ENCODE peak calls at places on chromosomes 13 and 19, in nine cellular contexts. One of them, this sample, is unnamed.

GRCh38 chr19:3699071-3699740 is 1.1 kb downstream of the PIP5K1C start:
- DNase-seq in cardiac fibroblast: peak; percentile 57
- DNase-seq in activated B cell treated with CpG ODN at 0.5 μM for 24 hours: peak; percentile 31
- DNase-seq in PC-3: peak; percentile 24
- DNase-seq in activated CD8-positive, alpha-beta T cell treated with anti-CD3 and anti-CD28 coated beads for 36 hours: peak; percentile 45
- DNase-seq in cardiac muscle cell: no peak
- DNase-seq in BJ: no peak
- DNase-seq in CD8-positive, alpha-beta T cell: no peak
- DNase-seq in AG04450: no peak
- DNase-seq in this sample: no peak

GRCh38 chr19:42436006-42436405 is 6.7 kb downstream of the CXCL17 start:
- DNase-seq in cardiac muscle cell: no peak
- DNase-seq in PC-3: no peak
- DNase-seq in activated CD8-positive, alpha-beta T cell treated with anti-CD3 and anti-CD28 coated beads for 36 hours: no peak
- DNase-seq in BJ: peak; percentile 22
- DNase-seq in CD8-positive, alpha-beta T cell: no peak
- DNase-seq in activated B cell treated with CpG ODN at 0.5 μM for 24 hours: no peak
- DNase-seq in AG04450: no peak
- DNase-seq in cardiac fibroblast: peak; percentile 35
- DNase-seq in this sample: no peak

GRCh38 chr13:48862572-48862971 is 113.1 kb upstream of the FNDC3A start:
- DNase-seq in cardiac fibroblast: peak; percentile 21
- DNase-seq in activated CD8-positive, alpha-beta T cell treated with anti-CD3 and anti-CD28 coated beads for 36 hours: no peak
- DNase-seq in cardiac muscle cell: no peak
- DNase-seq in CD8-positive, alpha-beta T cell: no peak
- DNase-seq in activated B cell treated with CpG ODN at 0.5 μM for 24 hours: no peak
- DNase-seq in AG04450: no peak
- DNase-seq in PC-3: no peak
- DNase-seq in BJ: no peak
- DNase-seq in this sample: no peak

GRCh38 chr19:55645512-55645881 is 2.0 kb downstream of the ZNF581 start:
- DNase-seq in PC-3: no peak
- DNase-seq in cardiac muscle cell: no peak
- DNase-seq in BJ: no peak
- DNase-seq in AG04450: no peak
- DNase-seq in cardiac fibroblast: no peak
- DNase-seq in activated CD8-positive, alpha-beta T cell treated with anti-CD3 and anti-CD28 coated beads for 36 hours: no peak
- DNase-seq in CD8-positive, alpha-beta T cell: no peak
- DNase-seq in activated B cell treated with CpG ODN at 0.5 μM for 24 hours: no peak
- DNase-seq in this sample: no peak

GRCh38 chr19:40921005-40921897 is 39.2 kb upstream of the CYP2A7 start:
- DNase-seq in cardiac fibroblast: no peak
- DNase-seq in CD8-positive, alpha-beta T cell: no peak
- DNase-seq in BJ: no peak
- DNase-seq in activated CD8-positive, alpha-beta T cell treated with anti-CD3 and anti-CD28 coated beads for 36 hours: no peak
- DNase-seq in cardiac muscle cell: peak; percentile 26
- DNase-seq in PC-3: peak; percentile 95
- DNase-seq in activated B cell treated with CpG ODN at 0.5 μM for 24 hours: no peak
- DNase-seq in AG04450: no peak
- DNase-seq in this sample: no peak

GRCh38 chr19:39971380-39971841 is 446 bp downstream of the PSMC4 start:
- DNase-seq in cardiac fibroblast: no peak
- DNase-seq in PC-3: no peak
- DNase-seq in cardiac muscle cell: no peak
- DNase-seq in CD8-positive, alpha-beta T cell: no peak
- DNase-seq in activated CD8-positive, alpha-beta T cell treated with anti-CD3 and anti-CD28 coated beads for 36 hours: peak; percentile 33
- DNase-seq in BJ: no peak
- DNase-seq in activated B cell treated with CpG ODN at 0.5 μM for 24 hours: no peak
- DNase-seq in AG04450: no peak
- DNase-seq in this sample: no peak

GRCh38 chr19:50020481-50020880 is 4.7 kb downstream of the VRK3 start:
- DNase-seq in activated B cell treated with CpG ODN at 0.5 μM for 24 hours: no peak
- DNase-seq in CD8-positive, alpha-beta T cell: no peak
- DNase-seq in cardiac fibroblast: peak; percentile 5
- DNase-seq in activated CD8-positive, alpha-beta T cell treated with anti-CD3 and anti-CD28 coated beads for 36 hours: no peak
- DNase-seq in cardiac muscle cell: no peak
- DNase-seq in PC-3: peak; percentile 40
- DNase-seq in AG04450: no peak
- DNase-seq in BJ: no peak
- DNase-seq in this sample: no peak

GRCh38 chr13:63048648-63049047 is 1633.0 kb upstream of the PCDH20 start:
- DNase-seq in cardiac muscle cell: no peak
- DNase-seq in cardiac fibroblast: no peak
- DNase-seq in BJ: no peak
- DNase-seq in activated CD8-positive, alpha-beta T cell treated with anti-CD3 and anti-CD28 coated beads for 36 hours: no peak
- DNase-seq in CD8-positive, alpha-beta T cell: no peak
- DNase-seq in activated B cell treated with CpG ODN at 0.5 μM for 24 hours: no peak
- DNase-seq in AG04450: no peak
- DNase-seq in PC-3: peak; percentile 12
- DNase-seq in this sample: no peak

GRCh38 chr13:40292108-40292507 is 374.3 kb downstream of the FOXO1 start:
- DNase-seq in PC-3: no peak
- DNase-seq in activated CD8-positive, alpha-beta T cell treated with anti-CD3 and anti-CD28 coated beads for 36 hours: no peak
- DNase-seq in BJ: no peak
- DNase-seq in CD8-positive, alpha-beta T cell: no peak
- DNase-seq in cardiac muscle cell: no peak
- DNase-seq in activated B cell treated with CpG ODN at 0.5 μM for 24 hours: no peak
- DNase-seq in AG04450: no peak
- DNase-seq in cardiac fibroblast: no peak
- DNase-seq in this sample: no peak

GRCh38 chr19:8413593-8413923 is 453 bp downstream of the MARCHF2 start:
- DNase-seq in cardiac fibroblast: no peak
- DNase-seq in CD8-positive, alpha-beta T cell: no peak
- DNase-seq in cardiac muscle cell: no peak
- DNase-seq in activated CD8-positive, alpha-beta T cell treated with anti-CD3 and anti-CD28 coated beads for 36 hours: no peak
- DNase-seq in PC-3: no peak
- DNase-seq in AG04450: no peak
- DNase-seq in activated B cell treated with CpG ODN at 0.5 μM for 24 hours: no peak
- DNase-seq in BJ: no peak
- DNase-seq in this sample: no peak

GRCh38 chr19:17075860-17076538 is 422 bp downstream of the MYO9B start:
- DNase-seq in PC-3: peak; percentile 18
- DNase-seq in AG04450: no peak
- DNase-seq in BJ: no peak
- DNase-seq in activated B cell treated with CpG ODN at 0.5 μM for 24 hours: peak; percentile 53
- DNase-seq in activated CD8-positive, alpha-beta T cell treated with anti-CD3 and anti-CD28 coated beads for 36 hours: peak; percentile 76
- DNase-seq in cardiac muscle cell: peak; percentile 36
- DNase-seq in cardiac fibroblast: no peak
- DNase-seq in CD8-positive, alpha-beta T cell: peak; percentile 68
- DNase-seq in this sample: no peak

GRCh38 chr19:42030605-42031004 is 36.6 kb upstream of the ATP1A3 start:
- DNase-seq in cardiac muscle cell: no peak
- DNase-seq in AG04450: no peak
- DNase-seq in cardiac fibroblast: no peak
- DNase-seq in activated B cell treated with CpG ODN at 0.5 μM for 24 hours: no peak
- DNase-seq in activated CD8-positive, alpha-beta T cell treated with anti-CD3 and anti-CD28 coated beads for 36 hours: no peak
- DNase-seq in BJ: no peak
- DNase-seq in CD8-positive, alpha-beta T cell: no peak
- DNase-seq in PC-3: no peak
- DNase-seq in this sample: no peak

GRCh38 chr13:30464496-30465351 is 1.0 kb downstream of the HMGB1 start:
- DNase-seq in activated CD8-positive, alpha-beta T cell treated with anti-CD3 and anti-CD28 coated beads for 36 hours: peak; percentile 84
- DNase-seq in AG04450: peak; percentile 34
- DNase-seq in CD8-positive, alpha-beta T cell: peak; percentile 83
- DNase-seq in cardiac muscle cell: peak; percentile 87
- DNase-seq in activated B cell treated with CpG ODN at 0.5 μM for 24 hours: peak; percentile 74
- DNase-seq in BJ: no peak
- DNase-seq in PC-3: peak; percentile 47
- DNase-seq in cardiac fibroblast: peak; percentile 69
- DNase-seq in this sample: peak; percentile 66

GRCh38 chr19:30649934-30650614 is 277.9 kb downstream of the ZNF536 start:
- DNase-seq in cardiac muscle cell: peak; percentile 59
- DNase-seq in cardiac fibroblast: peak; percentile 67
- DNase-seq in CD8-positive, alpha-beta T cell: no peak
- DNase-seq in AG04450: no peak
- DNase-seq in activated B cell treated with CpG ODN at 0.5 μM for 24 hours: no peak
- DNase-seq in BJ: no peak
- DNase-seq in activated CD8-positive, alpha-beta T cell treated with anti-CD3 and anti-CD28 coated beads for 36 hours: peak; percentile 63
- DNase-seq in PC-3: peak; percentile 54
- DNase-seq in this sample: no peak

GRCh38 chr19:32619051-32619685 is 38.2 kb downstream of the PDCD5 start:
- DNase-seq in cardiac muscle cell: no peak
- DNase-seq in PC-3: no peak
- DNase-seq in cardiac fibroblast: no peak
- DNase-seq in CD8-positive, alpha-beta T cell: no peak
- DNase-seq in BJ: no peak
- DNase-seq in AG04450: no peak
- DNase-seq in activated B cell treated with CpG ODN at 0.5 μM for 24 hours: no peak
- DNase-seq in activated CD8-positive, alpha-beta T cell treated with anti-CD3 and anti-CD28 coated beads for 36 hours: no peak
- DNase-seq in this sample: no peak

GRCh38 chr13:75566658-75567057 is 17.1 kb downstream of the UCHL3 start:
- DNase-seq in cardiac muscle cell: no peak
- DNase-seq in cardiac fibroblast: peak; percentile 82
- DNase-seq in CD8-positive, alpha-beta T cell: no peak
- DNase-seq in activated B cell treated with CpG ODN at 0.5 μM for 24 hours: no peak
- DNase-seq in activated CD8-positive, alpha-beta T cell treated with anti-CD3 and anti-CD28 coated beads for 36 hours: no peak
- DNase-seq in AG04450: no peak
- DNase-seq in BJ: peak; percentile 17
- DNase-seq in PC-3: peak; percentile 64
- DNase-seq in this sample: no peak
- TF ChIP-seq CTCF in cardiac muscle cell: peak; percentile 53
- TF ChIP-seq CTCF in cardiac fibroblast: peak; percentile 37
- TF ChIP-seq CTCF in CD8-positive, alpha-beta T cell: no peak
- TF ChIP-seq CTCF in activated B cell treated with CpG ODN at 0.5 μM for 24 hours: no peak
- TF ChIP-seq CTCF in activated CD8-positive, alpha-beta T cell treated with anti-CD3 and anti-CD28 coated beads for 36 hours: no peak
- TF ChIP-seq CTCF in AG04450: peak; percentile 59
- TF ChIP-seq CTCF in BJ: peak; percentile 46
- TF ChIP-seq CTCF in PC-3: peak; percentile 57
- TF ChIP-seq CTCF in this sample: peak; percentile 37

DNA sequence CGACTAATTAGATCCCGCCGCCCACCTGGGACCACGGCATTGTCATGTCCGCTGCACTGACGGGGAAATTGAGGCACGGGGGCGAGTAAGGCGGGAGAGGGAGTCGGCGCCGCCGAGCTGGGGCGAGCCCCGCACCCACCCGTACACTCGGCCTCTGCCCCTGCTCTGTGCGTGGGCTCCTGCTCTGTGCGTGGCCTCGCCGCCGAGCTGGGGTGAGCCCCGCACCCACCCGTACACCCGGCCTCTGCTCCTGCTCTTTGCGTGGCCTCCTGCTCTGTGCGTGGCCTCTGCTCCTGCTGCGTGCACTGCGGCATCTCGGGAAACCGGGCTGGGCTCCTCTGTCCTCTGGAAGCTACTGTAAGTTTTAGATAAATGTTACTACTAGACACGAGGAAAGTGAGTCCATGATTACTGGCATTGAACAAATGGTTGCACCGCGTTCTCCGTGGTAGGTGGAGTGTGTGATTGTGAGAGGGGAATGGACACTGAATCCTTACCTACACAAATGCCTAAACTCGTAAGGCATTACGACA is 826 bp upstream of the C1QTNF9 start:
- DNase-seq in BJ: no peak
- DNase-seq in cardiac fibroblast: no peak
- DNase-seq in activated CD8-positive, alpha-beta T cell treated with anti-CD3 and anti-CD28 coated beads for 36 hours: no peak
- DNase-seq in PC-3: no peak
- DNase-seq in AG04450: no peak
- DNase-seq in CD8-positive, alpha-beta T cell: no peak
- DNase-seq in cardiac muscle cell: no peak
- DNase-seq in activated B cell treated with CpG ODN at 0.5 μM for 24 hours: no peak
- DNase-seq in this sample: no peak
- TF ChIP-seq CTCF in BJ: no peak
- TF ChIP-seq CTCF in cardiac fibroblast: no peak
- TF ChIP-seq CTCF in activated CD8-positive, alpha-beta T cell treated with anti-CD3 and anti-CD28 coated beads for 36 hours: no peak
- TF ChIP-seq CTCF in PC-3: no peak
- TF ChIP-seq CTCF in AG04450: no peak
- TF ChIP-seq CTCF in CD8-positive, alpha-beta T cell: no peak
- TF ChIP-seq CTCF in cardiac muscle cell: no peak
- TF ChIP-seq CTCF in activated B cell treated with CpG ODN at 0.5 μM for 24 hours: no peak
- TF ChIP-seq CTCF in this sample: no peak

DNA sequence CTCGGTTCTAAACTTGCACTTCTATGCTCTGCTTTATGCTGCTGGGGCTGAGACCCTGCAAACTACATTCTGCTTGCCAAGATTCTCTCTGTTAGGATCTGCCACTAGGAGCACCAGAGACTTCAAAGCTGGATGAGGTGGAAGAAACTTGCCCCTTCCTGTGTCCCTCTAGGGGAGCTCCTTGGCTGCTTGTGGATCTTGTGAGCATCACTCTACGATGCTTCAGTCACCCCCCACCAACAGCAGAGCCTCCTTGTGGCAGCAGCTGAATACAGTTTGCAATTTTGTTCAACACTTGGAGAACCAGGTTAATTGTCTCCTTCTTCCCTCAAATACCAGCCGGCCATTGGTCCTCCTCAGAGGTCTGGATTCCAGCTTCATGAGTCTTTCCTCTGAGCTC is 310.6 kb downstream of the FGF14 start:
- DNase-seq in cardiac fibroblast: peak; percentile 1
- DNase-seq in PC-3: peak; percentile 7
- DNase-seq in AG04450: no peak
- DNase-seq in BJ: no peak
- DNase-seq in activated B cell treated with CpG ODN at 0.5 μM for 24 hours: no peak
- DNase-seq in cardiac muscle cell: peak; percentile 1
- DNase-seq in CD8-positive, alpha-beta T cell: no peak
- DNase-seq in activated CD8-positive, alpha-beta T cell treated with anti-CD3 and anti-CD28 coated beads for 36 hours: no peak
- DNase-seq in this sample: no peak
- TF ChIP-seq CTCF in cardiac fibroblast: peak; percentile 6
- TF ChIP-seq CTCF in PC-3: peak; percentile 38
- TF ChIP-seq CTCF in AG04450: no peak
- TF ChIP-seq CTCF in BJ: peak; percentile 12
- TF ChIP-seq CTCF in activated B cell treated with CpG ODN at 0.5 μM for 24 hours: no peak
- TF ChIP-seq CTCF in cardiac muscle cell: no peak
- TF ChIP-seq CTCF in CD8-positive, alpha-beta T cell: no peak
- TF ChIP-seq CTCF in activated CD8-positive, alpha-beta T cell treated with anti-CD3 and anti-CD28 coated beads for 36 hours: no peak
- TF ChIP-seq CTCF in this sample: no peak

DNA sequence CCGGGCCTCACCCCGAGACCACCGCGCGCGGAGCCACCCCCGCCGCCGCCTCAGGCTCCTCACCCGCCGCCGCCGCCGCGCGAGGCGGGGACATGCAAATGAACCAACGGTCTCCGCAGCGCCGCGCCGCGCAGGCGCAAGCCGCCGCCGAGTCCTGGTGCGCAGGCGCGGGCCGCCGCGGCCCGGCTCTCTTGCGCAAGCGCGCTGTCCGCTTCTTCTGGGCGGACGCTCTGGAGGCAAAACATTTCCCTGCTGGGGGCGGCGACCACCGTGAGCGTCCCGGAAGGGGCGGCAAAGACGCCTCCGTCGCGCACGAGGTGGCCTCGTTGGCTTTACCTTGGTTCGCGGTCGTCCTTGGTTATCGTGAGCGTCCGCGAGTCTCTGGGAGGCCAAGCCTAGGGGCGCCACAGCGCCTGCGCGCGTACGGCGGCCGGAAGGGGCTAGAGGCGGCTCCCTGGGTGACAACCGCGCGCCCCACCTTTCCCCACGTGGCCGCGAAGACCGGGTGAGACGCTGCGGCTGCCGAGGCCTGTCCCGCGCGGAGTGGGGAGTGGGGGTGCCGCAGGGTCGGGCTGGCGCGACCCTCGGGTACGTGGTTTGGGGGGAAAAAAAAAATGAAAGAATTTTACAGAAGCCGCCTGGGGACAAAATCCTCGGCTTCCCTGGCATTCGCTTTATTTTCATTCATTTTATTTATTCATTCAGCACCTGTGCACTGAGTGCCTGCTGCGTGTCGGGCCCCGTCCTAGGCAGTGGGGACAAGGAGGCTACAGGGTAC is at the start of the genes ARMC6 and SUGP2:
- DNase-seq in BJ: peak; percentile 56
- DNase-seq in cardiac muscle cell: peak; percentile 93
- DNase-seq in PC-3: peak; percentile 92
- DNase-seq in activated CD8-positive, alpha-beta T cell treated with anti-CD3 and anti-CD28 coated beads for 36 hours: peak; percentile 91
- DNase-seq in activated B cell treated with CpG ODN at 0.5 μM for 24 hours: peak; percentile 94
- DNase-seq in CD8-positive, alpha-beta T cell: peak; percentile 89
- DNase-seq in cardiac fibroblast: peak; percentile 86
- DNase-seq in AG04450: peak; percentile 53
- DNase-seq in this sample: peak; percentile 81
- TF ChIP-seq CTCF in BJ: no peak
- TF ChIP-seq CTCF in cardiac muscle cell: no peak
- TF ChIP-seq CTCF in PC-3: no peak
- TF ChIP-seq CTCF in activated CD8-positive, alpha-beta T cell treated with anti-CD3 and anti-CD28 coated beads for 36 hours: no peak
- TF ChIP-seq CTCF in activated B cell treated with CpG ODN at 0.5 μM for 24 hours: no peak
- TF ChIP-seq CTCF in CD8-positive, alpha-beta T cell: no peak
- TF ChIP-seq CTCF in cardiac fibroblast: no peak
- TF ChIP-seq CTCF in AG04450: no peak
- TF ChIP-seq CTCF in this sample: peak; percentile 29